ENCODE peak calls at places on chromosomes 5 and 9, in six cellular contexts. K, T, G, U, W and B are unnamed samples. For H3K27me3, the result is how much of the 10 kb centered on the place peaks cover.

GRCh38 chr5:9466677-9467076 is 79.2 kb downstream of the SEMA5A start:
- DNase-seq in K (no peak), T (no peak), G (peak), U (no peak), W (no peak), B (no peak)

GRCh38 chr5:179623906-179624741 is 653 bp upstream of the HNRNPH1 start:
- DNase-seq in K (no peak), T (no peak), G (peak), U (no peak), W (no peak), B (peak)

GRCh38 chr5:64209353-64209752 is 43.7 kb downstream of the RNF180 start:
- DNase-seq in K (no peak), T (no peak), G (no peak), U (no peak), W (no peak), B (no peak)

GRCh38 chr9:72592501-72593403 is 71.3 kb downstream of the TMC1 start:
- DNase-seq in K (peak), T (peak), G (peak), U (peak), W (peak), B (peak)

GRCh38 chr9:97696025-97696822 is 916 bp downstream of the XPA start:
- DNase-seq in K (no peak), T (no peak), G (peak), U (no peak), W (no peak), B (peak)

GRCh38 chr5:37071901-37072581 is 177.1 kb downstream of the CPLANE1 start:
- DNase-seq in K (peak), T (no peak), G (peak), U (no peak), W (no peak), B (peak)

GRCh38 chr5:24232929-24233328 is 411.8 kb downstream of the CDH10 start:
- DNase-seq in K (no peak), T (no peak), G (no peak), U (no peak), W (no peak), B (no peak)

GRCh38 chr5:141560141-141560540 is 58.7 kb downstream of the DIAPH1 start:
- DNase-seq in K (no peak), T (no peak), G (peak), U (peak), W (no peak), B (peak)

GRCh38 chr5:172405708-172406107 is 48.6 kb downstream of the SH3PXD2B start:
- DNase-seq in K (no peak), T (no peak), G (no peak), U (no peak), W (no peak), B (no peak)

GRCh38 chr9:92963831-92964606 is 16.7 kb downstream of the FGD3 start:
- DNase-seq in K (no peak), T (no peak), G (no peak), U (no peak), W (no peak), B (no peak)

GRCh38 chr9:92960561-92961290 is 13.4 kb downstream of the FGD3 start:
- DNase-seq in K (no peak), T (no peak), G (no peak), U (no peak), W (no peak), B (no peak)

GRCh38 chr9:92962846-92963245 is 15.5 kb downstream of the FGD3 start:
- DNase-seq in K (no peak), T (no peak), G (no peak), U (no peak), W (no peak), B (no peak)

GRCh38 chr9:92961627-92962302 is 14.4 kb downstream of the FGD3 start:
- DNase-seq in K (no peak), T (no peak), G (no peak), U (no peak), W (no peak), B (no peak)

DNA sequence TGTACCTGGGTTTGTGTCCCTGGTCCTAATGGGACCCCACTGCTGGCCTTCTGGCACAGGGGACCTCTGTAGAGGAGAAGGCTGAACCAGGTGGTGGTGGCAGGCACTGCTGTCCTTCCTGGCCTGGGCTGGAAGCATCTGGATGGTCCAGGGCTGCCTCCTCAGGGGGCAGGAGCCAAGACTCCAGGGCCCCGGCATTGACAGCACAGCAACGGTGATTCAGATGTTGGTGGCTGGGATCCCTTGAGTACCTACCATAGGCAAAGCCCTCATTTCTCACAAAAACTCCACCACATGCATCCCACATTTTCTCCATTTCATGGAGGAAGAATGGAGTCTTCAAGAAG is 15.0 kb downstream of the FGD3 start:
- DNase-seq in K (no peak), T (no peak), G (no peak), U (no peak), W (no peak), B (no peak)
- H3K4me3 ChIP-seq in K (no peak), T (no peak), G (no peak), U (no peak), W (no peak), B (no peak)

GRCh38 chr9:16196206-16196605 is 643.4 kb downstream of the CCDC171 start:
- DNase-seq in K (no peak), T (no peak), G (peak), U (no peak), W (no peak), B (no peak)

GRCh38 chr9:16191691-16192402 is 639.0 kb downstream of the CCDC171 start:
- DNase-seq in K (peak), T (peak), G (peak), U (peak), W (peak), B (peak)

GRCh38 chr9:16197578-16198370 is 644.9 kb downstream of the CCDC171 start:
- DNase-seq in K (no peak), T (no peak), G (peak), U (no peak), W (no peak), B (no peak)

GRCh38 chr9:16191237-16191636 is 638.4 kb downstream of the CCDC171 start:
- DNase-seq in K (no peak), T (no peak), G (no peak), U (no peak), W (no peak), B (no peak)

DNA sequence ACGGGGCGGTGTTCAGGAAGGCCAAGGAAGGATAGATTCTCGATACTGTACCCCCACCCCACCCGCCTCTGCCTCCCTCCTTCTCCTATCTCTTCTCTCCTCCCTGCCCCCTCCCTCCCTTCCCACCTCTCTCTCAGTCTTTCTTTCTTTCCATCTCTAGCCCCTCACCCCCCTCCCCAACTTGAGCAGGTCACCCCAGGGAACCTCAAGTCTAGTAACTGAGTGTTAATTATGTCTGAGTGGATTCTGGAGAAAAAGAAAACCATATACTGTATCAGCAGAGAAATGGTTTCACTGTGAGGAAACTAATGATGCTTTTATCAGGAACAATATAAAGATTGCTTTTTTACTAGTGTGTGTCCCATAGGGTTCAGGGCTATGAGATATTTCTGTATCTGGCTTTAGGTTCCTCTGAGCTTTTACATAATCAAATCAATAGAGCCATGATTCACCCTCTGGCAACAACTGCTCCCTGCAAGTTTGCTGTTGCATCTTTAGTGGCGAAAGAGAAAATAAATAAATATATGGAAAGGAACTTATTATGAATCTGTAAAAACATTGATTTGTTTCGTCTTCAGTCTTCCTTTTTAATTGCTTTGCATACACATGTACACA is 639.7 kb downstream of the CCDC171 start:
- DNase-seq in K (no peak), T (no peak), G (peak), U (no peak), W (no peak), B (no peak)
- TF ChIP-seq CTCF in K (no peak), T (peak), G (no peak), U (no peak), W (no peak), B (no peak)

GRCh38 chr5:73434921-73435320 is 13.7 kb downstream of the FOXD1 start:
- DNase-seq in K (no peak), T (no peak), G (no peak), U (no peak), W (no peak), B (no peak)
- H3K27me3 ChIP-seq in K (under half), T (under half), G (under half), U (half or more), W (under half), B (under half)

GRCh38 chr9:90009447-90009846 is 404.6 kb downstream of the GADD45G start:
- DNase-seq in K (no peak), T (no peak), G (no peak), U (no peak), W (no peak), B (no peak)

GRCh38 chr9:90003046-90003355 is 398.2 kb downstream of the GADD45G start:
- DNase-seq in K (no peak), T (no peak), G (no peak), U (no peak), W (no peak), B (no peak)

GRCh38 chr9:90005388-90005787 is 400.6 kb downstream of the GADD45G start:
- DNase-seq in K (no peak), T (no peak), G (no peak), U (no peak), W (no peak), B (no peak)

GRCh38 chr9:90010793-90011192 is 406.0 kb downstream of the GADD45G start:
- DNase-seq in K (no peak), T (no peak), G (no peak), U (no peak), W (no peak), B (no peak)

DNA sequence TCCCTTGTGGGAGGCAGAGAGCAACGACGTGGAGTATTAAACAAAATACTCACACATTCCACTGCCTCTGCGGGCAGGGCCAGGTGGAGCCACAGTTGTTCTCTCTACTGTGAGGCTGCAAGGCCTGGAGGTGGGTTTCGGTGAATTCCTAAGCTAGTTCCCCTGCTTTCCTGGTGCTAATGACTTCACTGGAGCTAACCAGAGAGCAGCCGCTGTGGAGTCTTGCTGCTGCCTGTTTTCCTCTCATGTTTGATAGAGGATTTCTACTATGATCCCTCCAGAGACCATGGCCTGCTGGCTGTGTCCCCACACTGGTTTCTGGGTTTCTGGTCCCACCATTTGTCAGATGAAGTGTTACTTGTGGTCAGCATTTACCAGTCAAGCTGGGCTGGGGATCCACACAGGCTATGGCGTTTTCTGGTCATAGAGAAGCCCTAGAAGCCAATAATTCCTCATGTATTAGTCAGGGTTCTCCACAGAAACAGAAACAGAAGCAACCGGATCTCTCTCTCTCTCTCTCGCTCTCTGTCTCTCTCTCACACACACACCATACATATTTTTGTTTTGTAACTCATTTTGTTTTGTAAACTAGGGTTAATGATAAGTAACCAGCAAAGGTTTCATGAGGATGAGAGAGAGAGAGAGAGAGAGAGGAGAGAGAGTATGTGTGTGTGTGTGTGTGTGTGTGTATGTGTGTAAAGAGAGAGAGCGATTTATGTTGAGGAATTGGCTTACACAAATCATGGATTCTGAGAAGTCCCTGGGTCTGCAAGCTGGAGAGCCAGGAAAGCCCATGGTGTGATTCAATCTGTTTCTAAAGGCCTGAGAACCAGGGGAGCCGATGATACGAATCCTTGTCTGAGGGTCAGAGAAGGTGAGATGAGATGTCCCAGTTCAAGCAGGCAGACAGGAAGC is 403.0 kb downstream of the GADD45G start:
- DNase-seq in K (peak), T (no peak), G (peak), U (no peak), W (no peak), B (peak)
- H3K4me3 ChIP-seq in K (no peak), T (no peak), G (no peak), U (no peak), W (no peak), B (no peak)

GRCh38 chr5:96175090-96175489 is 213.4 kb upstream of the ELL2 start:
- DNase-seq in K (no peak), T (no peak), G (no peak), U (no peak), W (no peak), B (no peak)
- TF ChIP-seq CTCF in K (peak), T (no peak), G (peak), U (peak), W (peak), B (peak)

GRCh38 chr5:51382759-51383493 is at the start of gene ISL1:
- DNase-seq in K (no peak), T (no peak), G (peak), U (peak), W (no peak), B (peak)

GRCh38 chr5:51382508-51382758 is 815 bp upstream of the ISL1 start:
- DNase-seq in K (no peak), T (no peak), G (no peak), U (peak), W (no peak), B (no peak)

GRCh38 chr5:51385214-51385613 is 2.0 kb downstream of the ISL1 start:
- DNase-seq in K (no peak), T (no peak), G (no peak), U (no peak), W (no peak), B (no peak)

GRCh38 chr5:51383494-51384081 is 340 bp downstream of the ISL1 start:
- DNase-seq in K (no peak), T (no peak), G (no peak), U (peak), W (no peak), B (peak)

DNA sequence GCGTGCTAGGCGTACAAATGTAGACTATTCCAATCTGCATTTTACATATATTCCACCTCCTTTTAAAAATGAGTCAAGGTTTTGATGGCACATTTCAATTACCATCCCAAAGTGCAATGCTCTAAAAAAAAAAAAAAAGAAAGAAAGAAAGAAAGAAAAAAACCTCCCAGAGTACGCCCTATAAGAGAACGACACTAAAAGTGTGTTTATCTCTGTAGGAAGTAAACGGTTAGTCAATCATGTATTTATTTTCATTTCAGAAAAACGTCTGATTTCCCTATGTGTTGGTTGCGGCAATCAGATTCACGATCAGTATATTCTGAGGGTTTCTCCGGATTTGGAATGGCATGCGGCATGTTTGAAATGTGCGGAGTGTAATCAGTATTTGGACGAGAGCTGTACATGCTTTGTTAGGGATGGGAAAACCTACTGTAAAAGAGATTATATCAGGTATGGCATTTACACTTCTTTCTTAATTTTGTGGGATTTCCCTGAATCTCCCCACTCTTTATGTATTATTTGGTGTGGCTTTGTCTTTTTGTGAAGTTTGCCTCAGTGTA is 1.1 kb downstream of the ISL1 start:
- DNase-seq in K (no peak), T (no peak), G (no peak), U (peak), W (no peak), B (no peak)
- H3K27me3 ChIP-seq in K (half or more), T (half or more), G (under half), U (under half), W (half or more), B (under half)